ENCODE peak calls at places on chromosomes 1 and 21, in eight cellular contexts. G, C, O, T, D, Z, E and M are unnamed samples.

GRCh38 chr1:20604678-20605077 is 15.8 kb downstream of the CDA start:
- DNase-seq in G (no peak), C (no peak), O (no peak), T (no peak), D (peak; percentile 20), Z (no peak), E (peak; percentile 13), M (no peak)

GRCh38 chr1:15151377-15151806 is 2.2 kb upstream of the TMEM51 start:
- DNase-seq in G (no peak), C (no peak), O (no peak), T (no peak), D (no peak), Z (no peak), E (no peak), M (no peak)

GRCh38 chr1:202014060-202014459 is 3.7 kb downstream of the ELF3 start:
- DNase-seq in G (no peak), C (no peak), O (no peak), T (no peak), D (no peak), Z (no peak), E (no peak), M (no peak)

GRCh38 chr1:32773018-32773763 is 44.0 kb downstream of the YARS1 start:
- DNase-seq in G (peak; percentile 81), C (peak; percentile 18), O (peak; percentile 67), T (peak; percentile 85), D (peak; percentile 69), Z (peak; percentile 61), E (peak; percentile 97), M (peak; percentile 47)

GRCh38 chr1:247119600-247120407 is 15.6 kb upstream of the ZNF669 start:
- DNase-seq in G (no peak), C (no peak), O (no peak), T (no peak), D (no peak), Z (no peak), E (peak; percentile 74), M (no peak)

GRCh38 chr1:200410566-200410878 is 686 bp upstream of the ZNF281 start:
- DNase-seq in G (no peak), C (no peak), O (no peak), T (no peak), D (peak; percentile 40), Z (peak; percentile 68), E (no peak), M (no peak)

GRCh38 chr1:205147191-205147590 is 25.4 kb upstream of the RBBP5 start:
- DNase-seq in G (no peak), C (peak; percentile 57), O (no peak), T (no peak), D (peak; percentile 84), Z (no peak), E (peak; percentile 29), M (peak; percentile 36)

GRCh38 chr21:42308161-42308913 is 6.9 kb downstream of the TFF3 start:
- DNase-seq in G (no peak), C (no peak), O (no peak), T (no peak), D (no peak), Z (no peak), E (peak; percentile 68), M (no peak)

GRCh38 chr1:27959792-27960603 is at the start of gene XKR8:
- DNase-seq in G (peak; percentile 74), C (no peak), O (peak; percentile 84), T (peak; percentile 86), D (peak; percentile 75), Z (peak; percentile 70), E (peak; percentile 99), M (peak; percentile 23)

GRCh38 chr1:116375884-116376733 is 3.1 kb downstream of the ATP1A1 start:
- DNase-seq in G (no peak), C (peak; percentile 40), O (peak; percentile 34), T (peak; percentile 29), D (peak; percentile 84), Z (peak; percentile 68), E (peak; percentile 86), M (no peak)

GRCh38 chr1:224696891-224697765 is 81.0 kb downstream of the CNIH3 start:
- DNase-seq in G (no peak), C (peak; percentile 41), O (no peak), T (no peak), D (peak; percentile 83), Z (no peak), E (peak; percentile 85), M (peak; percentile 61)

GRCh38 chr1:64539808-64540207 is 69.9 kb downstream of the CACHD1 start:
- DNase-seq in G (no peak), C (no peak), O (no peak), T (no peak), D (peak; percentile 68), Z (no peak), E (no peak), M (no peak)

GRCh38 chr1:208223136-208223535 is 21.0 kb downstream of the PLXNA2 start:
- DNase-seq in G (no peak), C (no peak), O (no peak), T (no peak), D (peak; percentile 75), Z (no peak), E (peak; percentile 83), M (no peak)

GRCh38 chr1:230176871-230177411 is 109.9 kb downstream of the GALNT2 start:
- DNase-seq in G (no peak), C (no peak), O (no peak), T (peak; percentile 42), D (peak; percentile 28), Z (no peak), E (no peak), M (no peak)

GRCh38 chr1:220680085-220680687 is 10.0 kb upstream of the C1orf115 start:
- DNase-seq in G (no peak), C (no peak), O (no peak), T (peak; percentile 41), D (peak; percentile 20), Z (peak; percentile 43), E (no peak), M (no peak)

GRCh38 chr1:175744833-175745232 is 1.4 kb upstream of the TNR start:
- DNase-seq in G (no peak), C (no peak), O (no peak), T (no peak), D (no peak), Z (no peak), E (no peak), M (no peak)
- TF ChIP-seq CTCF in G (peak; percentile 49), C (no peak), O (no peak), T (peak; percentile 31), D (no peak), Z (no peak), E (peak; percentile 25), M (peak; percentile 25)

GRCh38 chr1:173410133-173410793 is 66.9 kb upstream of the PRDX6 start:
- DNase-seq in G (no peak), C (no peak), O (no peak), T (no peak), D (peak; percentile 83), Z (no peak), E (no peak), M (no peak)

GRCh38 chr1:173407846-173408245 is 69.3 kb upstream of the PRDX6 start:
- DNase-seq in G (no peak), C (no peak), O (no peak), T (no peak), D (no peak), Z (no peak), E (no peak), M (no peak)

GRCh38 chr1:173409613-173410012 is 67.5 kb upstream of the PRDX6 start:
- DNase-seq in G (no peak), C (no peak), O (no peak), T (no peak), D (peak; percentile 96), Z (no peak), E (peak; percentile 70), M (no peak)

GRCh38 chr1:173410794-173411236 is 66.3 kb upstream of the PRDX6 start:
- DNase-seq in G (no peak), C (no peak), O (no peak), T (no peak), D (no peak), Z (no peak), E (no peak), M (no peak)

DNA sequence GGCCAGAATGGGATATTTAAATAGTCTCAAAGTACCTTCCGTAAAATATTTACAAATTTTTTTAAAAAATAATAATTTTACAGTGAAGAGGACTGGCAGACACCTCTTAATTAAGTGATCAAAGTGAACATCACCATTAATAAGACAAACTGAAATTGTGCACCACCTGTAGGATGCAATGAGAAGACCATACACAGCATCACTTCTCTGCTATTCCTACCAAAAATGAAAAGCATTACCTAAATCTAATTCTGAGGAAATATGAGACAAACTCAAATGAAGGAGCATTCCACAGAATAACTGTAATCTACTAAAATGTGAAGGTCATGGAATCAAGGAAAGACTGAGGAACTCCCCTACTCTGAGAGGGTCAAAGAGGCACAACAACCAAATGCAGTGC is 68.2 kb upstream of the PRDX6 start:
- DNase-seq in G (no peak), C (no peak), O (no peak), T (no peak), D (peak; percentile 34), Z (no peak), E (no peak), M (no peak)
- TF ChIP-seq CTCF in G (no peak), C (peak; percentile 3), O (no peak), T (no peak), D (no peak), Z (no peak), E (no peak), M (peak; percentile 13)

GRCh38 chr1:53476579-53476978 is 17.4 kb downstream of the DMRTB1 start:
- DNase-seq in G (no peak), C (no peak), O (no peak), T (no peak), D (no peak), Z (no peak), E (no peak), M (no peak)

GRCh38 chr1:53470584-53470983 is 11.4 kb downstream of the DMRTB1 start:
- DNase-seq in G (no peak), C (no peak), O (no peak), T (no peak), D (no peak), Z (no peak), E (no peak), M (no peak)

GRCh38 chr1:53475661-53476060 is 16.5 kb downstream of the DMRTB1 start:
- DNase-seq in G (no peak), C (no peak), O (no peak), T (no peak), D (no peak), Z (no peak), E (no peak), M (no peak)

GRCh38 chr1:53471000-53471399 is 11.8 kb downstream of the DMRTB1 start:
- DNase-seq in G (no peak), C (no peak), O (no peak), T (no peak), D (no peak), Z (no peak), E (peak; percentile 71), M (no peak)

GRCh38 chr1:53473463-53473862 is 14.3 kb downstream of the DMRTB1 start:
- DNase-seq in G (no peak), C (no peak), O (no peak), T (no peak), D (no peak), Z (no peak), E (no peak), M (no peak)
- TF ChIP-seq CTCF in G (peak; percentile 19), C (peak; percentile 43), O (peak; percentile 31), T (no peak), D (peak; percentile 46), Z (peak; percentile 39), E (peak; percentile 48), M (peak; percentile 48)

DNA sequence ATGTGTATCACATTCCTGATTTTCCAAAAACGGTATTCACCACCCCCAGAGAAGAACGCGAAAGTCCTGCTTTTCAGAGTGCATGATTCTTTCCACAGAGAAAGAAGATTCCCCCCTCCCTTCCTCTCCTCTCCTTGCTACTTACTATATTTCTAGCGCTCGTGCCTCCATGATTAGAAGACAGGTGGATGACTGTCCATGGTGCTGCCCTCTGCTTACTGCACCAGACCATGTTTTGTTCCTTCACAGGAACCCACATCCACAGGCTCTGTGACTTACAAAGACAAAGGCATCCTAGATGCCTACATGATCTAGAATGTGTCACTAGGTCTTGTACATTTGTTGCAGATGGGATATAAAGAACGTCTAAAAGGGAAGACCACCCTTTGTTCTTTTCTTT is 49.1 kb upstream of the ZNF648 start:
- DNase-seq in G (no peak), C (no peak), O (no peak), T (no peak), D (no peak), Z (no peak), E (no peak), M (no peak)
- TF ChIP-seq CTCF in G (no peak), C (no peak), O (no peak), T (no peak), D (no peak), Z (peak; percentile 16), E (no peak), M (no peak)